ENCODE peak calls at places on chromosomes 12 and 14, in seven cellular contexts. S, E, C, X, M, O and R are unnamed samples.

GRCh38 chr14:104152246-104152575 is 13.8 kb downstream of the KIF26A start:
- DNase-seq in C (no peak), M (no peak), E (no peak), X (no peak), O (no peak), S (no peak), R (no peak)

GRCh38 chr12:57118711-57119271 is 7.6 kb upstream of the STAT6 start:
- DNase-seq in O (no peak), X (no peak), E (no peak), C (no peak), M (no peak), S (no peak), R (no peak)

GRCh38 chr12:46371718-46372130 is 849 bp downstream of the SLC38A2 start:
- DNase-seq in E (peak), X (peak), M (peak), C (peak), O (peak), S (peak), R (no peak)

GRCh38 chr14:77037338-77037782 is 8.9 kb upstream of the IRF2BPL start:
- DNase-seq in X (no peak), O (no peak), C (no peak), S (no peak), E (no peak), M (no peak), R (no peak)

GRCh38 chr14:34770901-34771300 is 56.5 kb upstream of the CFL2 start:
- DNase-seq in E (no peak), O (no peak), S (no peak), C (no peak), M (no peak), X (no peak), R (no peak)

GRCh38 chr14:20757963-20758362 is 10.2 kb upstream of the EDDM3B start:
- DNase-seq in C (no peak), S (no peak), E (peak), O (peak), M (no peak), X (no peak), R (no peak)

GRCh38 chr12:19941096-19941495 is 427.2 kb upstream of the PDE3A start:
- DNase-seq in X (no peak), S (no peak), M (no peak), O (peak), C (no peak), E (no peak), R (no peak)

GRCh38 chr12:15700595-15700994 is 88.6 kb downstream of the EPS8 start:
- DNase-seq in E (no peak), X (no peak), S (peak), M (peak), C (no peak), O (no peak), R (peak)

GRCh38 chr14:23123419-23123818 is 4.4 kb upstream of the CEBPE start:
- DNase-seq in E (no peak), X (no peak), C (peak), O (peak), M (no peak), S (no peak), R (no peak)

GRCh38 chr14:100901391-100902183 is 1.9 kb downstream of the RTL1 start:
- DNase-seq in O (peak), S (no peak), C (no peak), M (no peak), E (no peak), X (no peak), R (no peak)

GRCh38 chr14:80637726-80638619 is 303.6 kb downstream of the CEP128 start:
- DNase-seq in S (no peak), C (no peak), M (no peak), O (no peak), X (no peak), E (no peak), R (no peak)

GRCh38 chr12:11839093-11839641 is 189.7 kb downstream of the ETV6 start:
- DNase-seq in O (no peak), M (peak), E (no peak), S (no peak), C (no peak), X (no peak), R (peak)

GRCh38 chr12:113060336-113060960 is 3.9 kb downstream of the DTX1 start:
- DNase-seq in X (no peak), E (no peak), C (no peak), O (no peak), S (no peak), M (no peak), R (no peak)

GRCh38 chr12:61290473-61290872 is 969.7 kb upstream of the USP15 start:
- DNase-seq in O (no peak), M (no peak), S (no peak), E (no peak), X (no peak), C (no peak), R (no peak)

GRCh38 chr14:61511558-61511924 is 183.8 kb upstream of the HIF1A start:
- DNase-seq in X (no peak), E (no peak), S (no peak), C (no peak), M (no peak), O (peak), R (no peak)

GRCh38 chr14:69036757-69037506 is 57.8 kb upstream of the ACTN1 start:
- DNase-seq in S (no peak), O (no peak), E (no peak), X (no peak), C (no peak), M (peak), R (no peak)

GRCh38 chr12:19482551-19483109 is 43.3 kb downstream of the AEBP2 start:
- DNase-seq in M (peak), E (peak), S (no peak), X (peak), O (peak), C (no peak), R (no peak)

GRCh38 chr12:12327802-12328201 is 22.2 kb downstream of the MANSC1 start:
- DNase-seq in M (peak), O (no peak), C (no peak), E (peak), X (no peak), S (peak), R (peak)

GRCh38 chr12:109385339-109386078 is 37.8 kb downstream of the MYO1H start:
- DNase-seq in X (no peak), E (peak), M (peak), O (peak), S (peak), C (no peak), R (peak)
- H3K4me3 ChIP-seq in X (no peak), E (no peak), M (no peak), O (no peak), S (no peak), C (peak), R (no peak)

DNA sequence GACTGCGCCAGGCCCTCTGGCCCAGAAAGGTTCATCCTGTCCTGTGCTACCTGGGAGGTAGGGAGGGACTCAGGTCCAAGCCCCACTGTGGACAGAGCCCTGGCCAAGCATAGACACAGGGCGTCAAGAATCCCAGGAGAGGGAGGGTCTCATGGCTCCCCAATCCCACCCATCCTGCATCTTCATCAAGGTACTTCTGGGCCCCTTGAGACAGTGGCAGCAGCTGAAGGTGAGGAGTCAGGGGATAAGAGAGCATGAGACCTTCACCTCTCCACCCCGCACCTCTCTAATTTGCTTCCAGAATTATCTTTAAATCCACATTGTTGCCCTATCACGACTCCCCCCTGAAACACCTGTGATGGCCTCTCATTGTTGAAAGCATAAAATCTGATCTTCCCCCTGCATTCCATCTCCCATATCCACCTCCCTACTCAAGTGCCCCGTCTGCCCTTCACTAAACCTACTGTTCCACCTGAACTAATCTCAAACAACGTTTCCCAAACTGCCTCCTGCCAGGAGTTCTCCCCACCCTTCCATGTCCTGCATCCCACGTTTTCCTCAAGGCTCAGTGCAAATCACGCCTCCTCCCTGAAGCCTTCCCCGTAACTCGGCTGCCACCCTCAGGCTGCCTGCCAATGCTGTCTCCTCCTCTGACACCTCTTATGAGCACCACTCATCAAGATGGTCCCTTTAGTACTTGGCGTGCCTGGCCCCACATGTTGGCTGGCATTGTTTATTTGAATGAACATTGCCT is 27.1 kb downstream of the KRT18 start:
- DNase-seq in S (peak), O (peak), C (no peak), M (peak), E (peak), X (no peak), R (no peak)
- TF ChIP-seq CTCF in S (peak), O (no peak), C (no peak), M (no peak), E (peak), X (no peak), R (no peak)

DNA sequence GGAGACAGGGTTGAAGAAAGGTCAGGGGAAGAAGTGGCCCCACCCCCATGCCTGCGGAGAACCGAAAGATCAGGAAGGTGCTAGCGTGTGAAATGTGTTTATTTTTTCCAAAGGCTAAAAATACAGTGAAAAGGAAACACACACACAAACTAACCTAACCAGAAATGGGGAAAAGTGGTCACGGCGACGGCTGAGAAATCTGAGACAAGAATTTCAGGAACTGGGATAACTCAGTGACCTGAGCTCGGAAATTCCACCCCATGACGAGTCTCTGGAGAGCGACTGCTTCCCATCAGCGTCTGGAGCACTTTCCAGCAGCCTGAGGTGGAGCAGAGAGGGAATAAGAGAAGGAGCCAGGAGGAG is 16.6 kb upstream of the RND1 start:
- DNase-seq in C (no peak), O (no peak), X (no peak), M (peak), S (peak), E (peak), R (no peak)
- H3K4me3 ChIP-seq in C (peak), O (peak), X (no peak), M (peak), S (peak), E (peak), R (no peak)

DNA sequence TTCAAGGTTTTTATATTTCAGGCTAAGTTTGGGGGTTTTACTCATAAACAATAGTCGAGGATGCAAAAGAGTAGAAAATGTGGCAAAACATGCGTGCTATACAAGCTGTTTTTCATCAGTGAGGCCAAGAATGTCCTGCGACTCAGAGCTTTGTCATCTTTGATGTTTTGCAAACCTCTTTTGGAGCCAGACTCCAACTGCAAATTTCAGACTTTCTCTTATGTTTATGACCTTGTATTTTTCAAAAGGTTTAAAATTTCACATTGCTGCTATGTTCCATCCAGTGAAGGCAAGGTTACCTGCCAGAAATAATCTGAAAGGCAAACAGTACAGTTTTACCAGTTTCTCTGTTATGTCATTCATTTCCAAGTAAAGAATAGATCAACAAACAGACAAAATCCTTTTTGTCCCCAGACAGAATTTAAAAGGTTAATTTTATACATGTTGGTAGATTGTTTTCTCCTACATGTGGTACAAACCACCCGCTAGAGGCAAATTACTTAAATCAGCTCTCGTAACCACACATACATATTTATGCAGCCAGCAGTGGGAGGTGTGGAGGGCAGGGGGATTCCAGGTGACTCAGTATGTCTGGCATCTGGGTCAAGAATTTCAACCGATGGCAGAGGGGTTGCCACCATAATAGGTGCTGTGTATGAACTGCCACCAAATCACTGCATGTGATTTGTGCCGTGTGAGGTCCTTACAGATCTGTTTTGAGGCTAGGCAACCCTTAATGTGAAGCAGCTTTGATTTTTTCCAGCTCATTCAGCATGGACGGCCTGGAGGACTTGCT is 119.8 kb upstream of the CPM start:
- DNase-seq in O (no peak), E (no peak), S (peak), M (peak), C (no peak), X (no peak), R (peak)
- TF ChIP-seq CTCF in O (no peak), E (no peak), S (no peak), M (peak), C (no peak), X (no peak), R (peak)